ENCODE peak calls at places on chromosomes 16 and 17, in nine cellular contexts. X, L, O, V, Y, A, K, M and H are unnamed samples.

GRCh38 chr17:62398891-62399290 is 18.5 kb downstream of the EFCAB3 start:
- DNase-seq in X (no peak), L (no peak), O (no peak), V (no peak), Y (no peak), A (no peak), K (no peak), M (no peak), H (no peak)

GRCh38 chr17:68033636-68034451 is 1.7 kb upstream of the KPNA2 start:
- DNase-seq in X (no peak), L (no peak), O (peak), V (peak), Y (peak), A (no peak), K (peak), M (no peak), H (no peak)

GRCh38 chr17:30376621-30377452 is 1.9 kb upstream of the CPD start:
- DNase-seq in X (no peak), L (peak), O (peak), V (peak), Y (peak), A (peak), K (no peak), M (peak), H (no peak)

GRCh38 chr16:82945420-82946096 is 318.8 kb downstream of the CDH13 start:
- DNase-seq in X (no peak), L (no peak), O (no peak), V (no peak), Y (no peak), A (peak), K (no peak), M (no peak), H (no peak)

GRCh38 chr17:61884864-61885263 is 21.5 kb upstream of the BRIP1 start:
- DNase-seq in X (no peak), L (no peak), O (no peak), V (no peak), Y (no peak), A (no peak), K (no peak), M (no peak), H (no peak)

GRCh38 chr16:84930298-84931106 is 80.8 kb downstream of the ZDHHC7 start:
- DNase-seq in X (no peak), L (no peak), O (no peak), V (no peak), Y (no peak), A (peak), K (no peak), M (no peak), H (peak)

GRCh38 chr17:6240001-6240400 is 169.8 kb downstream of the WSCD1 start:
- DNase-seq in X (no peak), L (no peak), O (no peak), V (no peak), Y (no peak), A (no peak), K (no peak), M (no peak), H (peak)

GRCh38 chr17:20299013-20299412 is 168.3 kb downstream of the LGALS9B start:
- DNase-seq in X (no peak), L (no peak), O (no peak), V (no peak), Y (no peak), A (no peak), K (no peak), M (no peak), H (no peak)

GRCh38 chr17:4263282-4264215 is at the start of gene ANKFY1:
- DNase-seq in X (peak), L (peak), O (peak), V (peak), Y (peak), A (peak), K (peak), M (peak), H (peak)

GRCh38 chr16:85347213-85347591 is 234.9 kb upstream of the CIBAR2 start:
- DNase-seq in X (no peak), L (no peak), O (no peak), V (peak), Y (no peak), A (peak), K (no peak), M (no peak), H (no peak)

GRCh38 chr17:34178047-34178446 is 77.0 kb upstream of the CCL2 start:
- DNase-seq in X (no peak), L (no peak), O (no peak), V (no peak), Y (no peak), A (no peak), K (no peak), M (no peak), H (no peak)

GRCh38 chr16:50272687-50273381 is 6.5 kb downstream of the ADCY7 start:
- DNase-seq in X (no peak), L (no peak), O (no peak), V (no peak), Y (no peak), A (no peak), K (no peak), M (no peak), H (peak)